ENCODE peak calls at places on chromosome 5, in seven cellular contexts. T is endodermal cell, B is left ventricle myocardium inferior, K is HL-60, E is uterus, Y is AG04450, R is SK-N-SH. O is an unnamed sample.

GRCh38 chr5:108141676-108142075 is 240.2 kb downstream of the FBXL17 start:
- DNase-seq in T (no peak), B (no peak), K (no peak), E (no peak), Y (no peak), R (no peak), O (no peak)

GRCh38 chr5:38403407-38403806 is 145.0 kb downstream of the EGFLAM start:
- DNase-seq in T (no peak), B (no peak), K (no peak), E (no peak), Y (no peak), R (no peak), O (no peak)

GRCh38 chr5:108472237-108472636 is 90.3 kb upstream of the FBXL17 start:
- DNase-seq in T (no peak), B (no peak), K (no peak), E (no peak), Y (no peak), R (no peak), O (no peak)

GRCh38 chr5:124745367-124746251 is 830 bp downstream of the ZNF608 start:
- DNase-seq in T (no peak), B (no peak), K (no peak), E (no peak), Y (no peak), R (no peak), O (no peak)

GRCh38 chr5:97936246-97936645 is 753.2 kb upstream of the RIOK2 start:
- DNase-seq in T (no peak), B (no peak), K (no peak), E (no peak), Y (no peak), R (no peak), O (no peak)

GRCh38 chr5:135477594-135477993 is 25.4 kb upstream of the TIFAB start:
- DNase-seq in T (peak; percentile 48), B (no peak), K (no peak), E (no peak), Y (no peak), R (no peak), O (no peak)

GRCh38 chr5:87188411-87188810 is 79.3 kb upstream of the RASA1 start:
- DNase-seq in T (no peak), B (no peak), K (no peak), E (no peak), Y (no peak), R (no peak), O (no peak)

GRCh38 chr5:95081500-95082355 is 203.2 kb downstream of the MCTP1 start:
- DNase-seq in T (peak; percentile 61), B (peak; percentile 36), K (peak; percentile 62), E (no peak), Y (peak; percentile 63), R (no peak), O (peak; percentile 68)

GRCh38 chr5:107010060-107010459 is 660.7 kb downstream of the EFNA5 start:
- DNase-seq in T (no peak), B (no peak), K (no peak), E (no peak), Y (no peak), R (no peak), O (no peak)

GRCh38 chr5:66306105-66306843 is 162.2 kb downstream of the SREK1 start:
- DNase-seq in T (peak; percentile 85), B (no peak), K (no peak), E (peak; percentile 48), Y (peak; percentile 38), R (peak; percentile 78), O (no peak)

GRCh38 chr5:143498821-143499220 is 95.3 kb upstream of the NR3C1 start:
- DNase-seq in T (no peak), B (no peak), K (no peak), E (no peak), Y (no peak), R (no peak), O (no peak)

GRCh38 chr5:171428849-171429542 is 9.5 kb downstream of the FGF18 start:
- DNase-seq in T (peak; percentile 28), B (no peak), K (no peak), E (peak; percentile 9), Y (no peak), R (no peak), O (no peak)

GRCh38 chr5:16492398-16493175 is 27.0 kb upstream of the ZNF622 start:
- DNase-seq in T (no peak), B (no peak), K (no peak), E (peak; percentile 28), Y (peak; percentile 6), R (no peak), O (peak; percentile 76)

GRCh38 chr5:34621280-34622045 is 34.7 kb upstream of the RAI14 start:
- DNase-seq in T (peak; percentile 9), B (no peak), K (no peak), E (no peak), Y (no peak), R (no peak), O (no peak)

GRCh38 chr5:119578937-119579336 is 50.4 kb upstream of the FAM170A start:
- DNase-seq in T (peak; percentile 72), B (no peak), K (peak; percentile 22), E (no peak), Y (no peak), R (no peak), O (no peak)

GRCh38 chr5:6158974-6159863 is 219.1 kb downstream of the MED10 start:
- DNase-seq in T (no peak), B (no peak), K (no peak), E (no peak), Y (no peak), R (no peak), O (peak; percentile 91)

GRCh38 chr5:2550479-2550878 is 201.0 kb downstream of the IRX2 start:
- DNase-seq in T (no peak), B (no peak), K (no peak), E (no peak), Y (no peak), R (no peak), O (no peak)

GRCh38 chr5:93107828-93108520 is 473.0 kb downstream of the NR2F1-AS1 start:
- DNase-seq in T (no peak), B (no peak), K (no peak), E (no peak), Y (no peak), R (no peak), O (no peak)

GRCh38 chr5:163347671-163348070 is 89.7 kb upstream of the CCNG1 start:
- DNase-seq in T (peak; percentile 80), B (no peak), K (peak; percentile 38), E (no peak), Y (peak; percentile 8), R (peak; percentile 65), O (no peak)

GRCh38 chr5:126534543-126534942 is 60.5 kb downstream of the ALDH7A1 start:
- DNase-seq in T (no peak), B (no peak), K (no peak), E (no peak), Y (no peak), R (no peak), O (no peak)

GRCh38 chr5:670396-671270 is 22.5 kb downstream of the TPPP start:
- DNase-seq in T (no peak), B (no peak), K (no peak), E (no peak), Y (no peak), R (peak; percentile 7), O (no peak)

GRCh38 chr5:67619235-67619634 is 422.6 kb upstream of the CD180 start:
- DNase-seq in T (no peak), B (no peak), K (no peak), E (no peak), Y (no peak), R (no peak), O (no peak)

GRCh38 chr5:58185397-58186195 is 274.3 kb downstream of the PLK2 start:
- DNase-seq in T (no peak), B (no peak), K (no peak), E (no peak), Y (no peak), R (no peak), O (peak; percentile 33)

GRCh38 chr5:76144892-76145291 is 61.7 kb downstream of the SV2C start:
- DNase-seq in T (peak; percentile 63), B (no peak), K (no peak), E (no peak), Y (no peak), R (no peak), O (no peak)

GRCh38 chr5:132890817-132891216 is 17.3 kb downstream of the LEAP2 start:
- DNase-seq in T (no peak), B (no peak), K (no peak), E (no peak), Y (no peak), R (no peak), O (no peak)

GRCh38 chr5:79503794-79504495 is 10.0 kb downstream of the HOMER1 start:
- DNase-seq in T (no peak), B (no peak), K (no peak), E (no peak), Y (peak; percentile 21), R (no peak), O (peak; percentile 31)

DNA sequence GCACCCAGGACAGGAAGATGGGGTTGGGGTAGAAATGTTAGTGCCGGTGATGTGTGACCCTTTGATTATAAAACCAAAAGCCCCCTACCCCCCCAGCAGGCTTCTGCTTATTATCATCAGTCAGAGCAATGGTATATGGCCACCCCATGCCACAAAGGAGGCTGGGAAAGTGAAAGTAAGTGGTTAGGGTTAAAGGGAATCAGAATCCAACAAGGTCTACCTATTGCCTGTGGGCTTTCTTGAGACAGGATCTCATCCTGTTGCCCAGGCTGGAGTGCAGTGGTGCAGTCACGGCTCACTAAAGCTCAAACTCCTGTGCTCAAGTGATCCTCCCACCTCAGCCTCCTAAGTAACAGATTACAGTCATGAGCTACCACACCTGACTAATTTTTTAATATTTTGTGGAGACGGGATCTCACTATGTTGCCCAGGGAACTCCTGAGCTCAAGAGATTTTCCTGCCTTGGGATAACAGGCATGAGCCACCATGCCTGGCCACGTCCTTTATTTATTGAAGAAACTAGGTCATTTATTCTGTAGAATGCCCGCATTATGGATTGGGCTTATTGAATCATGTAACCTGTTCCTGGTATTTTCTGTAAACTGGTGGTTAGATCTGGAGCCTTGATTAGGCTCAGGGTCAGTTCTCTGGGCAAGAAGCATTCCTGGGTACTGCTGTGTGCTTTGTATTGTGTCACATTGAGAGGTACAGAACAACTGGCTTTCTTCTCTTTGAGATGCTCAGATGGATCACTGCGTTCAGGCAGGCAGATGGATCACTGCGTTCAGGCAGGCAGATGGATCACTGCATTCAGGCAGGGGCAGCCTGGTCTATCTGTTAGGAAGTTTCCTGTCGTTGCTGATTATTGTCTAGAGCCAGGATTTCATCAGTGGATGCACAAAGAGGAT is 41.6 kb downstream of the ERGIC1 start:
- DNase-seq in T (no peak), B (no peak), K (no peak), E (no peak), Y (no peak), R (peak; percentile 51), O (no peak)
- H3K27ac ChIP-seq in T (no peak overlapping the region), B (peak overlapping the region; percentile 95), K (no peak overlapping the region), E (peak overlapping the region; percentile 94), Y (no peak overlapping the region), R (peak overlapping the region; percentile 7), O (no peak overlapping the region)

GRCh38 chr5:72447751-72448150 is 59.5 kb downstream of the ZNF366 start:
- DNase-seq in T (no peak), B (no peak), K (no peak), E (no peak), Y (no peak), R (no peak), O (no peak)
- H3K27ac ChIP-seq in T (no peak overlapping the region), B (no peak overlapping the region), K (no peak overlapping the region), E (no peak overlapping the region), Y (no peak overlapping the region), R (no peak overlapping the region), O (no peak overlapping the region)

GRCh38 chr5:113166710-113167366 is 190.2 kb downstream of the DCP2 start:
- DNase-seq in T (peak; percentile 44), B (no peak), K (no peak), E (no peak), Y (peak; percentile 63), R (no peak), O (peak; percentile 54)
- H3K27ac ChIP-seq in T (no peak overlapping the region), B (no peak overlapping the region), K (no peak overlapping the region), E (no peak overlapping the region), Y (peak overlapping the region; percentile 89), R (no peak overlapping the region), O (peak overlapping the region; percentile 92)

GRCh38 chr5:157271740-157272271 is 5.9 kb downstream of the CYFIP2 start:
- DNase-seq in T (no peak), B (no peak), K (peak; percentile 71), E (no peak), Y (no peak), R (no peak), O (no peak)
- H3K27ac ChIP-seq in T (no peak overlapping the region), B (peak overlapping the region; percentile 81), K (peak overlapping the region; percentile 96), E (no peak overlapping the region), Y (no peak overlapping the region), R (no peak overlapping the region), O (no peak overlapping the region)